ENCODE peak calls at places on chromosomes 12 and 14, in seven cellular contexts. J, F, O, A, R, M and N are unnamed samples.

GRCh38 chr14:57390806-57391562 is 598 bp downstream of the NAA30 start:
- DNase-seq in J (no peak), F (peak), O (peak), A (peak), R (no peak), M (no peak), N (no peak)

GRCh38 chr14:73661872-73662271 is 17.1 kb downstream of the DNAL1 start:
- DNase-seq in J (no peak), F (no peak), O (no peak), A (no peak), R (no peak), M (no peak), N (no peak)

GRCh38 chr14:47585447-47585846 is 90.0 kb downstream of the MDGA2 start:
- DNase-seq in J (no peak), F (no peak), O (no peak), A (no peak), R (no peak), M (no peak), N (no peak)

GRCh38 chr12:27998170-27999110 is 25.9 kb upstream of the PTHLH start:
- DNase-seq in J (no peak), F (no peak), O (no peak), A (no peak), R (no peak), M (no peak), N (no peak)

GRCh38 chr14:68865542-68865941 is 72.7 kb upstream of the ZFP36L1 start:
- DNase-seq in J (no peak), F (no peak), O (no peak), A (no peak), R (no peak), M (no peak), N (no peak)

GRCh38 chr14:67514650-67515385 is 18.3 kb upstream of the PLEKHH1 start:
- DNase-seq in J (no peak), F (peak), O (peak), A (peak), R (no peak), M (no peak), N (peak)

GRCh38 chr12:15629761-15630160 is 159.4 kb downstream of the EPS8 start:
- DNase-seq in J (no peak), F (no peak), O (no peak), A (no peak), R (no peak), M (no peak), N (no peak)

GRCh38 chr12:112716099-112717093 is 75.2 kb upstream of the RPH3A start:
- DNase-seq in J (no peak), F (no peak), O (peak), A (peak), R (no peak), M (no peak), N (no peak)

GRCh38 chr14:104395276-104395675 is 184.3 kb upstream of the C14orf180 start:
- DNase-seq in J (no peak), F (peak), O (no peak), A (no peak), R (peak), M (no peak), N (no peak)

GRCh38 chr14:99393059-99393655 is 87.5 kb downstream of the SETD3 start:
- DNase-seq in J (no peak), F (peak), O (peak), A (peak), R (no peak), M (no peak), N (no peak)

GRCh38 chr14:94120667-94121335 is 8.6 kb downstream of the IFI27L2 start:
- DNase-seq in J (no peak), F (peak), O (no peak), A (no peak), R (peak), M (no peak), N (peak)

GRCh38 chr12:8742501-8742900 is 44.7 kb downstream of the RIMKLB start:
- DNase-seq in J (no peak), F (no peak), O (no peak), A (no peak), R (no peak), M (no peak), N (no peak)

GRCh38 chr12:132285991-132286681 is 43.3 kb downstream of the GALNT9 start:
- DNase-seq in J (no peak), F (peak), O (no peak), A (no peak), R (no peak), M (no peak), N (peak)
- H3K4me3 ChIP-seq in J (no peak), F (peak), O (no peak), A (no peak), R (no peak), M (no peak), N (no peak)

DNA sequence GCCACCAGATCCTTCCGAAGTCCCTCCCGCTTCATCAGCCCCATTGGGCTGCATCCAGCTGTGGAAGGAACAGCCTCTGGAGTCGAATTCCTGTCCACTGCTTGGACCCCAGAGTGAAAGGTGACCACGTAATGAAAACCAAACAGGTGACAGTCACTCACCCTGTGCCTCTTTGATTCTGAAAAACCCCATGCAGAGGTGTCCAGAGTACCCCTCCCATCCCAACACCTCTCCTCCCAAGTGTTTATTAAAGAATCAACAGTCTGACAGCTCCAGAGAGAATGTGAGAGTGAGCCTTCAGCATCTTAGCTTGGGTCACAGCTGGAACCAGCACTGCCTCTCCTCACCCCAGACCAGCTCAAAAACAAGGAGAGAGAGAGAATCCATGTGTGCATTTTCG is 178.6 kb upstream of the NOS1 start:
- DNase-seq in J (no peak), F (no peak), O (no peak), A (no peak), R (no peak), M (no peak), N (no peak)
- TF ChIP-seq POLR2A in J (no peak), F (no peak), O (no peak), A (no peak), R (no peak), M (no peak), N (no peak)

GRCh38 chr12:19750116-19750644 is 310.9 kb downstream of the AEBP2 start:
- DNase-seq in J (no peak), F (no peak), O (no peak), A (no peak), R (no peak), M (no peak), N (no peak)

GRCh38 chr12:19741132-19741489 is 301.8 kb downstream of the AEBP2 start:
- DNase-seq in J (no peak), F (no peak), O (no peak), A (no peak), R (no peak), M (no peak), N (no peak)

GRCh38 chr12:19740472-19741131 is 301.3 kb downstream of the AEBP2 start:
- DNase-seq in J (no peak), F (no peak), O (no peak), A (no peak), R (no peak), M (no peak), N (no peak)

GRCh38 chr12:19746471-19746870 is 307.2 kb downstream of the AEBP2 start:
- DNase-seq in J (no peak), F (no peak), O (no peak), A (no peak), R (no peak), M (no peak), N (no peak)

DNA sequence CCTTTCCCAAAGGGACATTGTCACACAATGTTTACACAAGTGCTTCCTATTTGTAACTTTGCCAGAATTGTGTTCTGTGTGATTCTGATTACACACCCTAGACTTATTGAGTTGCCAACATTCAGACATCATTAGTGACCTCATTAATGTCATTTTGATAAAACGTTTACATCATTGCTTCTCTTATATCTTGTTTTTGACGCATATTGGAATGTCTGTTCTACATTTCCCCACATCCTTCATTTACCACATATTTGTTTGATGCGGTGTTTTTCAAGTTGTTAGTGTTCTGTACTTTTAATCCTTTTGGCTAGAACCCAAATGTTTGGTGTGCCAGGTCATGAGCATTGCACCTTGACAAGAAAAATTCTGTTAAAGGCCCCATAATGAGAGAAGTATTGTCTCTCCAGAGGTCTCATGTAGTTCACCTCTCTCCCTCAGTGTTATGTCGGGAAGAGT is 305.5 kb downstream of the AEBP2 start:
- DNase-seq in J (no peak), F (no peak), O (no peak), A (no peak), R (no peak), M (no peak), N (no peak)
- TF ChIP-seq EP300 in J (no peak), F (no peak), O (peak), A (no peak), R (no peak), M (peak), N (no peak)

DNA sequence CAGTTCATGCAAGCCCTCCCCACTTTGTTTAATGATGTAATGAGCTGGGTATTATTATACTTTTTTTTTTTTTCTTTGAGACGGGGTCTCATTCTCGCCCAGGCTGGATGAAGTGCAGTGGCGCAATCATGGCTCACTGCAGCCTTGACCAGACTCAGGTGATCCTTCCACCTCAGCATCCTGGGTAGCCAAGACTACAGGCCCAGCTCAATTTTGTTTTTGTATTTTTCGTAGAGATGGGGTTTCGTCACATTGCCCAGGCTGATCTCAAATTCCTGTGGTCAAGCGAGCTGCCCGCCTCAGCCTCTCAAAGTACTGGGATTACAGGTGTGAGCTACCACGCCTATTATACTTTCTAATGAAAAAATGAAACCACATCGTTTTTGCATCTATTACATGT is 4.5 kb upstream of the DCAF11 start:
- DNase-seq in J (no peak), F (no peak), O (no peak), A (no peak), R (no peak), M (no peak), N (no peak)
- H3K4me3 ChIP-seq in J (no peak), F (no peak), O (no peak), A (no peak), R (no peak), M (no peak), N (no peak)

GRCh38 chr12:56159482-56160105 is 1.4 kb downstream of the MYL6 start:
- DNase-seq in J (no peak), F (no peak), O (no peak), A (no peak), R (no peak), M (no peak), N (peak)

GRCh38 chr12:56155256-56155845 is 2.8 kb upstream of the MYL6 start:
- DNase-seq in J (no peak), F (no peak), O (no peak), A (no peak), R (no peak), M (no peak), N (no peak)

GRCh38 chr12:56158029-56158925 is at the start of gene MYL6:
- DNase-seq in J (peak), F (peak), O (peak), A (peak), R (peak), M (peak), N (peak)

GRCh38 chr12:56158926-56159461 is 835 bp downstream of the MYL6 start:
- DNase-seq in J (no peak), F (peak), O (peak), A (no peak), R (peak), M (peak), N (peak)

DNA sequence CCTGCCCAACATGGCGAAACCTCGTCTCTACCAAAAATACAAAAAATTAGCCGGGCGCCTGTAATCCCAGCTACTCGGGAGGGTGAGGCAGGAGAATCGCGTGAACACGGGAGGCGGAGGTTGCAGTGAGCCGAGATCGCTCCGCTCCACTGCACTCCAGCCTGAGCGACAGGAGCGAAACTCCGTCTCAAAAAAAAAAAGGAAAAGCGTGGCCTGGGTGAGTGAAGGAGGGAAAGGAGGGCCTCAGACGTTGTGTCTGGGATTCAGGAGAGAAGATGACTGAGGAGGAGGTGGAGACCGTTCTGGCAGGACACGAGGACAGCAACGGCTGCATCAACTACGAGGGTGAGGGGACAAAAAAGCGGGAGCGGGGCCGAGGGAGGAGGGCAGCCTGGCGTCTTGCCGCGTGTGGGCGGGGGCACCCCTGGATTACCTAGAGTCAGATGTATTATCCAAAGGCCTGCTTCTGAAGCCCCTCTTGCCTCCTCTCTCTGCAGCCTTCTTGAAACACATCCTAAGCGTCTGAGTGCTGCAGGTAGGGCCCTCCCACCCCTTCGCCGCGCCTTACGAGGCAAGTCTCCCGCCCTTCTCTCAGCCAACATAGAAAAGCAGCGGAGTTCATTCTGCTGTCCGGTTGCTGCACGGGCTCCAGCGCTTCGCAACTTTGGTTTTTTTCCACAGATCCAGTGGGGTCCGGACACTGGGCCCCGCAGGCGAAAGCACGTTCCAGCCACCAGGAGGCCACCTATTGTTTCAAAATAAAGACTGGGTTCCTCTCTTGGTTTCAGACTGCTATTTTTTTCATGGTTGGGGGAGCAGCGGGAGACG is 744 bp upstream of the MYL6 start:
- DNase-seq in J (no peak), F (peak), O (peak), A (no peak), R (peak), M (peak), N (peak)
- TF ChIP-seq POLR2A in J (no peak), F (no peak), O (peak), A (peak), R (no peak), M (no peak), N (no peak)

DNA sequence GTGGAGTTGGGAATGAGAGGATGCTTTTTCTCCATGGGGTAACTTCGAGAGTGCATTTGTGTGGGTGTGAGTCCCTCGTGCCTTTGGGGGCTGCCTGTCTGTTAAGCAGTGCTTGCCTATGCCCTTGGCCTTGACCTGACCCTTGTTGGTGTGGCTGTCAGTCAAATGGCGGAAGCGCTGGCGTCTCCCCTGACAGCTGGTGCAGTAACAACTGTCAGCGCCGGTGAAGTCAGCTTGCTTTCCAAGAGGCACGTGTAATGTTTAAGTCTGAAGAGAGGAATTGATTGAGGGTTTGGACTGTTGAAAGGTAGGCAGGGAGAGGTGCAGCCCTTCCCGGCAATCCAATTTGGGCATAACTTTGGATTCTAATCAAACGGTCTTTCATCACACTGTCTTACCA is 211.3 kb downstream of the AACS start:
- DNase-seq in J (no peak), F (no peak), O (no peak), A (no peak), R (no peak), M (no peak), N (no peak)
- TF ChIP-seq EP300 in J (no peak), F (no peak), O (no peak), A (no peak), R (no peak), M (no peak), N (no peak)